ENCODE peak calls at places on chromosomes 5 and 9, in ten cellular contexts. M is CD8-positive, alpha-beta memory T cell; Q is endodermal cell; W is lung; E is sigmoid colon; G is kidney; B is ovary; U is body of pancreas; O is neuronal stem cell; P is PC-3. T is an unnamed sample.
A peak's percentile ranks its signal among the peaks of the same experiment; 100 is the strongest.

GRCh38 chr5:57370376-57370775 is 112.2 kb downstream of the ACTBL2 start:
- DNase-seq in W (no peak), G (no peak), U (no peak), Q (no peak), E (no peak), B (no peak), O (no peak), M (no peak), P (peak; percentile 51), T (no peak)

GRCh38 chr5:107661038-107661649 is 9.6 kb downstream of the EFNA5 start:
- DNase-seq in E (no peak), U (no peak), M (no peak), Q (no peak), W (no peak), P (no peak), O (peak; percentile 71), G (no peak), B (no peak), T (no peak)

GRCh38 chr9:132003904-132004303 is 75.8 kb downstream of the MED27 start:
- DNase-seq in P (no peak), G (no peak), M (no peak), Q (no peak), O (no peak), B (no peak), U (no peak), W (no peak), E (no peak), T (no peak)

GRCh38 chr5:103973669-103974068 is 411.1 kb upstream of the NUDT12 start:
- DNase-seq in U (no peak), G (no peak), E (no peak), M (no peak), W (no peak), P (peak; percentile 27), Q (peak; percentile 64), O (no peak), B (no peak), T (no peak)

GRCh38 chr5:6755941-6756340 is 42.7 kb downstream of the TENT4A start:
- DNase-seq in P (no peak), Q (no peak), W (no peak), G (no peak), E (peak; percentile 60), M (no peak), U (no peak), O (no peak), B (no peak), T (no peak)

GRCh38 chr9:36815566-36816348 is 218.3 kb downstream of the PAX5 start:
- DNase-seq in O (no peak), G (peak; percentile 26), P (no peak), E (no peak), U (no peak), W (no peak), Q (no peak), M (no peak), B (no peak), T (no peak)

GRCh38 chr5:45642370-45642769 is 53.8 kb downstream of the HCN1 start:
- DNase-seq in W (no peak), U (no peak), O (no peak), G (no peak), M (no peak), Q (no peak), E (no peak), B (no peak), P (no peak), T (no peak)

GRCh38 chr5:98997000-98997399 is 68.2 kb upstream of the CHD1 start:
- DNase-seq in U (no peak), O (no peak), W (no peak), M (no peak), G (no peak), E (no peak), Q (no peak), P (peak; percentile 16), B (no peak), T (no peak)

GRCh38 chr9:96447406-96447805 is 2.6 kb upstream of the HABP4 start:
- DNase-seq in U (no peak), B (no peak), W (no peak), P (no peak), O (no peak), G (no peak), M (no peak), Q (no peak), E (no peak), T (no peak)

GRCh38 chr9:129270205-129270604 is 92.1 kb upstream of the IER5L start:
- DNase-seq in W (no peak), U (no peak), O (no peak), P (no peak), E (no peak), Q (no peak), G (peak; percentile 35), B (peak; percentile 13), M (no peak), T (no peak)

GRCh38 chr5:126808619-126809018 is 31.7 kb downstream of the LMNB1 start:
- DNase-seq in M (no peak), P (peak; percentile 57), O (peak; percentile 4), W (no peak), E (no peak), Q (no peak), G (no peak), U (no peak), B (no peak), T (no peak)

GRCh38 chr9:96871176-96871575 is 16.9 kb upstream of the ZNF782 start:
- DNase-seq in B (no peak), W (no peak), M (no peak), P (no peak), Q (no peak), U (no peak), G (no peak), O (no peak), E (no peak), T (no peak)

GRCh38 chr5:128826290-128826689 is 139.0 kb upstream of the SLC27A6 start:
- DNase-seq in P (no peak), G (no peak), M (no peak), O (no peak), B (no peak), W (no peak), E (no peak), Q (no peak), U (no peak), T (no peak)

GRCh38 chr9:70119786-70120185 is 76.1 kb downstream of the MAMDC2 start:
- DNase-seq in W (no peak), G (no peak), O (no peak), B (no peak), P (no peak), M (no peak), Q (no peak), E (no peak), U (no peak), T (no peak)

GRCh38 chr9:99143661-99144060 is 38.7 kb downstream of the TGFBR1 start:
- DNase-seq in M (no peak), O (no peak), Q (no peak), P (peak; percentile 4), U (no peak), E (no peak), G (no peak), B (no peak), W (no peak), T (no peak)

GRCh38 chr9:99147177-99147576 is 42.3 kb downstream of the TGFBR1 start:
- DNase-seq in P (no peak), E (no peak), M (no peak), B (no peak), U (no peak), Q (no peak), G (no peak), O (no peak), W (no peak), T (no peak)

GRCh38 chr9:99150456-99151171 is 45.7 kb downstream of the TGFBR1 start:
- DNase-seq in M (no peak), W (no peak), U (no peak), Q (no peak), E (no peak), P (no peak), G (no peak), B (no peak), O (no peak), T (no peak)

GRCh38 chr9:99144966-99145365 is 40.1 kb downstream of the TGFBR1 start:
- DNase-seq in B (no peak), W (no peak), U (no peak), P (no peak), M (no peak), Q (no peak), E (no peak), O (no peak), G (no peak), T (no peak)

GRCh38 chr9:99146574-99146973 is 41.7 kb downstream of the TGFBR1 start:
- DNase-seq in U (no peak), W (no peak), O (no peak), Q (no peak), E (no peak), P (no peak), G (no peak), M (no peak), B (no peak), T (no peak)
- H3K36me3 ChIP-seq in U (no peaks in the 10 kb centered on the region), W (peaks cover 37% of the 10 kb centered on the region), O (peaks cover 28% of the 10 kb centered on the region), Q (peaks cover 93% of the 10 kb centered on the region), E (peaks cover 20% of the 10 kb centered on the region), P (peaks cover 4% of the 10 kb centered on the region), G (peaks cover 24% of the 10 kb centered on the region), M (peaks cover 60% of the 10 kb centered on the region), B (no peaks in the 10 kb centered on the region), T (no peaks in the 10 kb centered on the region)

DNA sequence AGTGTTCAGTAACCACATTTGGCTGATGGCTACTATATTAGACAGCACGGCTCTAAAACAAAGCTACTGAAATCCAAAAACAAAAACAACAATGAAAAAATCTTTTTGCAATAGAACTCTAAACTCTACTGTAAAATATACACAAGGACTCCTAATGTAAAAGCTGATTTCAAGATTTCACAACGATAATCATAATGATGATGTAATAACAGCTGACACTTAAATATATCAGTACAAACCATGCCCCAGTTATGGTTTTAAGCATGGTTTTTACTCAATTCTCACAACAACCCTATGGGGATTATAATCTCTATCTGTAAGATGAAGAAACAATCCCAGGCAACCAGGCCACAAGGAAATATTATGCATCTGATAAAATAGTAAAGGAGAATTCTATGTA is 3.3 kb downstream of the ZNF300 start:
- DNase-seq in B (no peak), P (no peak), Q (no peak), O (no peak), U (no peak), G (no peak), W (no peak), M (no peak), E (no peak), T (no peak)
- H3K9me3 ChIP-seq in B (peaks cover 25% of the 10 kb centered on the region), P (peaks cover 84% of the 10 kb centered on the region), Q (peaks cover 93% of the 10 kb centered on the region), O (peaks cover 84% of the 10 kb centered on the region), U (peaks cover 43% of the 10 kb centered on the region), G (peaks cover 40% of the 10 kb centered on the region), W (peaks cover 13% of the 10 kb centered on the region), M (peaks cover 15% of the 10 kb centered on the region), E (peaks cover 27% of the 10 kb centered on the region), T (no peaks in the 10 kb centered on the region)

DNA sequence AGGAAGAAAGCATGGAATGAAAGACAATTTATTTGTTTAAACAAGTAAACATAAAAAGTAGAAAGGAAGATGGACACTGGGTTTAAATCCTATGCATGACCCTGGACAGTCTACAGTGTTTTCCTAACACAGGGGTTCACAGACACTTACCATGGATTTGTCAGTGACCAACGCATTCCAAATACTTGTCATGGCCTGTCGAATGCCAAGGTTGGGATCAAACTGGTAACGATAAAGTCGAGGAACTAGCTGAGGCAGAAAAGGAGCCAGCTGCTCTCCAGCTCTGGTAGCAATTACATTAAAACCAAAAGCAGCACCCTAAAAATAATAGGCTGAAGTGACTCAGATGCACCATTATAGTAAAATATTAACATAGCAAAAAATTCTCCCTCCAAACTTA is 59.4 kb upstream of the OR2K2 start:
- DNase-seq in B (no peak), O (no peak), U (no peak), G (no peak), P (no peak), E (no peak), W (no peak), M (no peak), Q (no peak), T (no peak)
- H3K36me3 ChIP-seq in B (no peaks in the 10 kb centered on the region), O (peaks cover 18% of the 10 kb centered on the region), U (peaks cover 5% of the 10 kb centered on the region), G (peaks cover 50% of the 10 kb centered on the region), P (peaks cover 61% of the 10 kb centered on the region), E (peaks cover 20% of the 10 kb centered on the region), W (peaks cover 53% of the 10 kb centered on the region), M (peaks cover 43% of the 10 kb centered on the region), Q (peaks cover 98% of the 10 kb centered on the region), T (no peaks in the 10 kb centered on the region)

GRCh38 chr9:130429831-130430230 is 14.9 kb upstream of the ASS1 start:
- DNase-seq in M (no peak), E (no peak), W (no peak), P (no peak), Q (no peak), G (no peak), U (no peak), O (no peak), B (no peak), T (no peak)
- H3K9me3 ChIP-seq in M (no peaks in the 10 kb centered on the region), E (no peaks in the 10 kb centered on the region), W (peaks cover 9% of the 10 kb centered on the region), P (no peaks in the 10 kb centered on the region), Q (no peaks in the 10 kb centered on the region), G (no peaks in the 10 kb centered on the region), U (no peaks in the 10 kb centered on the region), O (no peaks in the 10 kb centered on the region), B (no peaks in the 10 kb centered on the region), T (no peaks in the 10 kb centered on the region)

T was measured in prostate gland.